ENCODE peak calls at places on chromosome 22, in eight cellular contexts. L is tibial nerve, R is ascending aorta, P is hepatocyte, O is neural progenitor cell, M is A549, T is ovary, K is PC-9. D is an unnamed sample.

GRCh38 chr22:50218996-50219727 is 18.4 kb downstream of the SELENOO start:
- DNase-seq in L (peak; percentile 65), M (peak; percentile 42), P (peak; percentile 83), R (no peak), T (peak; percentile 90), K (no peak), O (no peak), D (no peak)

GRCh38 chr22:26709617-26710390 is 52.4 kb downstream of the MIAT start:
- DNase-seq in L (no peak), P (no peak), R (no peak), M (no peak), O (no peak), T (no peak), K (no peak), D (no peak)

GRCh38 chr22:50208939-50209892 is 8.4 kb downstream of the SELENOO start:
- DNase-seq in R (no peak), K (no peak), L (no peak), M (no peak), T (no peak), P (no peak), O (no peak), D (no peak)

GRCh38 chr22:46354176-46354992 is 18.9 kb downstream of the TRMU start:
- DNase-seq in M (no peak), R (no peak), O (no peak), K (no peak), L (no peak), T (no peak), P (no peak), D (no peak)

GRCh38 chr22:28185130-28185529 is 266.1 kb upstream of the PITPNB start:
- DNase-seq in R (no peak), L (no peak), T (no peak), P (no peak), K (no peak), M (no peak), O (no peak), D (no peak)

GRCh38 chr22:22085702-22086500 is 103.3 kb upstream of the TOP3B start:
- DNase-seq in O (no peak), M (no peak), T (no peak), L (no peak), K (no peak), R (peak; percentile 58), P (no peak), D (no peak)

GRCh38 chr22:30040499-30041055 is 39.7 kb upstream of the HORMAD2 start:
- DNase-seq in L (no peak), M (no peak), P (no peak), K (no peak), R (no peak), T (no peak), O (no peak), D (no peak)

GRCh38 chr22:40853961-40854360 is 2.5 kb downstream of the ST13 start:
- DNase-seq in T (no peak), P (no peak), O (no peak), R (no peak), M (no peak), K (no peak), L (no peak), D (no peak)

GRCh38 chr22:47053865-47054185 is 291.4 kb downstream of the TBC1D22A start:
- DNase-seq in T (no peak), L (no peak), R (no peak), P (peak; percentile 20), K (no peak), O (no peak), M (no peak), D (no peak)

GRCh38 chr22:27405672-27406388 is 395.7 kb downstream of the MN1 start:
- DNase-seq in K (no peak), L (peak; percentile 17), P (peak; percentile 75), M (peak; percentile 48), R (peak; percentile 72), T (peak; percentile 39), O (peak; percentile 80), D (no peak)

GRCh38 chr22:34760276-34761008 is 305.5 kb upstream of the ISX start:
- DNase-seq in O (no peak), L (no peak), K (no peak), M (no peak), P (no peak), T (no peak), R (no peak), D (no peak)

GRCh38 chr22:43092085-43092484 is 2.9 kb upstream of the TTLL1 start:
- DNase-seq in K (peak; percentile 34), L (no peak), O (no peak), P (no peak), R (no peak), M (no peak), T (no peak), D (no peak)

GRCh38 chr22:46895753-46896152 is 133.3 kb downstream of the TBC1D22A start:
- DNase-seq in O (no peak), T (no peak), L (no peak), M (no peak), K (no peak), P (no peak), R (no peak), D (no peak)

GRCh38 chr22:47176573-47177333 is 414.3 kb downstream of the TBC1D22A start:
- DNase-seq in O (no peak), K (no peak), L (peak; percentile 9), P (no peak), T (peak; percentile 13), R (peak; percentile 58), M (no peak), D (no peak)

GRCh38 chr22:46963672-46964545 is 201.5 kb downstream of the TBC1D22A start:
- DNase-seq in M (no peak), T (no peak), O (no peak), R (no peak), K (no peak), P (no peak), L (no peak), D (no peak)

GRCh38 chr22:32421484-32421883 is 9.4 kb upstream of the RTCB start:
- DNase-seq in K (no peak), O (no peak), R (no peak), M (no peak), L (no peak), T (no peak), P (no peak), D (no peak)

GRCh38 chr22:27299181-27300085 is 502.1 kb downstream of the MN1 start:
- DNase-seq in K (no peak), P (no peak), M (no peak), L (no peak), O (peak; percentile 22), T (peak; percentile 32), R (peak; percentile 35), D (no peak)

GRCh38 chr22:27065259-27065658 is 407.9 kb downstream of the MIAT start:
- DNase-seq in M (no peak), P (no peak), O (no peak), R (no peak), K (no peak), T (no peak), L (no peak), D (no peak)

GRCh38 chr22:50524664-50525103 is 714 bp downstream of the SCO2 start:
- DNase-seq in T (no peak), L (no peak), R (no peak), O (no peak), K (no peak), P (no peak), M (no peak), D (no peak)

DNA sequence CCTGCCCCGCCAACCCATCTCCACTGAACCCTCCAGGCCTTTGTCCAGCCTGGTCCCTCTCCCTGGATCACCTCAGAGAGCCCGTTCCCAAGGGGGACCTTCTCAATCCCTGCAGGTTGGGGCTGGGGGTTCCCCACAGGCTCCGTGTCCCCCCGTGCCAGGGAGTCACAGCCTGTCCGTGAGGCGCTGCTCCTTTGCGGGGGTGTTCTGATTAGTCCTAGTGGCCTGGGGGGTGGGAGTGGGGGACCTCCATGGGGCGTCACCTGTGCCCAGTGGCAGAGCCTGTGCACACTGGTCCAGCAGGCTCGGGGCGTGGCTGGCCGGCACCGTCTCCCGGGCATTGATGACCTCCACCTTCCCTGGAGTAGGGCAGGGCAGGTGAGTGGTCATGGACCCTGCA is 11.6 kb downstream of the GGT5 start:
- DNase-seq in M (no peak), O (no peak), K (no peak), L (no peak), T (no peak), P (no peak), R (no peak), D (no peak)
- H3K27ac ChIP-seq in M (peak overlapping the region; percentile 67), O (no peak overlapping the region), K (no peak overlapping the region), L (no peak overlapping the region), T (no peak overlapping the region), P (no peak overlapping the region), R (no peak overlapping the region), D (no peak overlapping the region)

DNA sequence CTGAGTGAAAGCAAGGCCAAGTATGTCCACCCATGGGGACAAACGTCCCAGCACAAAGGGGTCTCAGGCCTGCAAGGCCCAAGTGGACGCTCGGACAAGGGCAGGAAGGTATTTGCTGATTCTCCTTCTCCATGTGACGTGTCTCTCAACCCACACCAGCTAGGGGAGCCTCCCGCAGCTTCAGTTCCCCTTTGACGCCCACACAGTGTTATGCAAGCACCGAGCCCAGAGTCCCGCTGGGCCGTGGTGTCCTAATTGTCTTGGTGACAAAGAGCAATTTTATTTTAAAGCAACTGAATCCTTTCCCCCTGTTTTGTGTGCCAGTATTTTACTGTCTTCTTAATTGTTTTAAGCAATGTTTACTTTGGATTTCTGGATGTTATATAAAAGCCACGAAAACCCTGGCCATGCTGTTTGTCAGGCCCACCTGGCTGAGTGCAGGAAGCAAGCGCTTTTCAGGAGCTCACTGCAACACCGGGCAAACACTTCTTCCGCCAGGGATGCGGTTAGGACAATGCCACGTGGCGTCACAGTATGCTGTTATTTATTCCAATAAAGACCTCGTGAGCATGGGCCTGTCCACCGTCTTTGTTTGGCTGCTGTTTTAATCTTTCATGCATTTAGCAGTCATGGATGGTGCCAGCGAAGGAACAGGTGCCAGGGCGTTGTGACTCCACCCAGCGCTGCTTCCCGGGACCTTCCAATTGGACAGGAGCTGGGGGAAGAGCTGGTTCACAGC is 8.2 kb upstream of the PARVG start:
- DNase-seq in P (no peak), R (peak; percentile 82), T (no peak), M (no peak), K (no peak), L (peak; percentile 33), O (peak; percentile 48), D (no peak)
- H3K4me3 ChIP-seq in P (no peak overlapping the region), R (no peak overlapping the region), T (no peak overlapping the region), M (no peak overlapping the region), K (no peak overlapping the region), L (no peak overlapping the region), O (no peak overlapping the region), D (no peak overlapping the region)

GRCh38 chr22:48448821-48449220 is 1378.9 kb downstream of the BRD1 start:
- DNase-seq in O (no peak), K (no peak), L (no peak), M (no peak), R (no peak), T (no peak), P (no peak), D (no peak)
- H3K9me3 ChIP-seq in O (no peaks in the 10 kb centered on the region), K (no peaks in the 10 kb centered on the region), L (no peaks in the 10 kb centered on the region), M (no peaks in the 10 kb centered on the region), R (no peaks in the 10 kb centered on the region), T (no peaks in the 10 kb centered on the region), P (no peaks in the 10 kb centered on the region), D (no peaks in the 10 kb centered on the region)

DNA sequence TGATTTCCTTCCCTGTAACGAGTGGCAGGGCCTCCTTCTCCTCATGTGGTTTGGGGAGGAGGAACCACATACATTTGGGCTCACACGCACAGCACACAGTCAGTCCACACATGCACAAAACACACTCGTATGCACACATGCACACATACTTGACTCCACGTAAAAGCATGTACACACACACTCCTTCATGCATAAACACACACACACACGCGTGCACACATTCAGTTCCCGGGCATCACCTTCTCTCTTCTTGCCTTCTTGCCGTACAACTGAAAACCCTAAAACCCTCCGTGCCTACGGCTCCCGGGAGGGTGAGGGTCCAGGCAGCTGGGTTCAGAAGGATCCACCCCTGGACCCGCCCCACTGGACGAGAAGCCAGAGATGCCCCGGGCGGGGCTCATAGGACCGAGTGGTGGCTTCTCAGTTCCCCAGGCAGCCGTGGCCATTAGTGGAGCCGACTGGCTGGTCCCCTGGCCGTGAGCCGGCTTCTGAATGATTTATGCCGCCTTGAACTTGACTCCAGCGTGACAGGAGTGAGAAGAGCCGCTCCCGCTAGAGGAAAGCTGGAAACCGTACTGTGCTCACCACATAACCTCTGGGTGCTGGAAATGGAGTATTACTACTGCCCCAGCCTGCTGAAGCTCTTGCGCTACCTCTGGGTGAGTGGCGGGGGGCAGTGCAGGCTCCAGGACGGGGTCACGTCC is 117.4 kb downstream of the KIAA1671 start:
- DNase-seq in T (peak; percentile 58), R (peak; percentile 81), O (no peak), K (no peak), L (no peak), M (no peak), P (no peak), D (no peak)
- H3K27ac ChIP-seq in T (no peak overlapping the region), R (peak overlapping the region; percentile 96), O (no peak overlapping the region), K (no peak overlapping the region), L (peak overlapping the region; percentile 67), M (no peak overlapping the region), P (peak overlapping the region; percentile 56), D (peak overlapping the region; percentile 27)